ENCODE peak calls at places on chromosomes 2 and 18, in five cellular contexts. One of them, this sample, is unnamed.

GRCh38 chr18:46169464-46169941 is 65.3 kb downstream of the HAUS1 start:
- DNase-seq in activated naive CD4-positive, alpha-beta T cell: no peak
- DNase-seq in HT1080: peak
- DNase-seq in MCF 10A: peak
- DNase-seq in ACHN: peak
- DNase-seq in this sample: no peak

GRCh38 chr2:148981350-148981749 is 57.1 kb upstream of the LYPD6B start:
- DNase-seq in activated naive CD4-positive, alpha-beta T cell: no peak
- DNase-seq in MCF 10A: no peak
- DNase-seq in HT1080: peak
- DNase-seq in ACHN: no peak
- DNase-seq in this sample: no peak

GRCh38 chr2:234611209-234611608 is 114.3 kb upstream of the ARL4C start:
- DNase-seq in MCF 10A: peak
- DNase-seq in HT1080: no peak
- DNase-seq in activated naive CD4-positive, alpha-beta T cell: no peak
- DNase-seq in ACHN: peak
- DNase-seq in this sample: no peak

GRCh38 chr2:61636686-61637085 is 98.5 kb upstream of the XPO1 start:
- DNase-seq in HT1080: no peak
- DNase-seq in MCF 10A: no peak
- DNase-seq in activated naive CD4-positive, alpha-beta T cell: no peak
- DNase-seq in ACHN: no peak
- DNase-seq in this sample: no peak

GRCh38 chr2:145055651-145056050 is 535.7 kb upstream of the ZEB2 start:
- DNase-seq in activated naive CD4-positive, alpha-beta T cell: no peak
- DNase-seq in ACHN: no peak
- DNase-seq in HT1080: no peak
- DNase-seq in MCF 10A: no peak
- DNase-seq in this sample: no peak

GRCh38 chr2:146444085-146444484 is 1400.7 kb upstream of the ACVR2A start:
- DNase-seq in MCF 10A: no peak
- DNase-seq in HT1080: no peak
- DNase-seq in ACHN: no peak
- DNase-seq in activated naive CD4-positive, alpha-beta T cell: no peak
- DNase-seq in this sample: no peak

GRCh38 chr2:18883626-18884456 is 294.5 kb upstream of the NT5C1B start:
- DNase-seq in ACHN: peak
- DNase-seq in MCF 10A: peak
- DNase-seq in activated naive CD4-positive, alpha-beta T cell: no peak
- DNase-seq in HT1080: peak
- DNase-seq in this sample: no peak

GRCh38 chr2:112482309-112483046 is 522 bp downstream of the TTL start:
- DNase-seq in ACHN: peak
- DNase-seq in HT1080: peak
- DNase-seq in MCF 10A: peak
- DNase-seq in activated naive CD4-positive, alpha-beta T cell: peak
- DNase-seq in this sample: no peak

GRCh38 chr2:210199186-210199765 is 26.0 kb downstream of the ACADL start:
- DNase-seq in ACHN: peak
- DNase-seq in MCF 10A: peak
- DNase-seq in activated naive CD4-positive, alpha-beta T cell: no peak
- DNase-seq in HT1080: peak
- DNase-seq in this sample: no peak

GRCh38 chr2:101673920-101674319 is 23.6 kb upstream of the MAP4K4 start:
- DNase-seq in activated naive CD4-positive, alpha-beta T cell: no peak
- DNase-seq in MCF 10A: no peak
- DNase-seq in HT1080: no peak
- DNase-seq in ACHN: no peak
- DNase-seq in this sample: no peak

GRCh38 chr2:240781471-240782220 is 38.4 kb downstream of the KIF1A start:
- DNase-seq in ACHN: no peak
- DNase-seq in HT1080: no peak
- DNase-seq in MCF 10A: no peak
- DNase-seq in activated naive CD4-positive, alpha-beta T cell: no peak
- DNase-seq in this sample: no peak

GRCh38 chr2:85766214-85766613 is 12.4 kb downstream of the ATOH8 start:
- DNase-seq in MCF 10A: no peak
- DNase-seq in HT1080: no peak
- DNase-seq in ACHN: no peak
- DNase-seq in activated naive CD4-positive, alpha-beta T cell: no peak
- DNase-seq in this sample: no peak

GRCh38 chr2:39718483-39718882 is 52.8 kb downstream of the TMEM178A start:
- DNase-seq in activated naive CD4-positive, alpha-beta T cell: no peak
- DNase-seq in ACHN: no peak
- DNase-seq in MCF 10A: no peak
- DNase-seq in HT1080: no peak
- DNase-seq in this sample: no peak

GRCh38 chr2:25286025-25286400 is 55.7 kb downstream of the DNMT3A start:
- DNase-seq in HT1080: peak
- DNase-seq in MCF 10A: no peak
- DNase-seq in activated naive CD4-positive, alpha-beta T cell: peak
- DNase-seq in ACHN: no peak
- DNase-seq in this sample: no peak

GRCh38 chr2:46850742-46851141 is 64.9 kb downstream of the MCFD2 start:
- DNase-seq in activated naive CD4-positive, alpha-beta T cell: no peak
- DNase-seq in MCF 10A: peak
- DNase-seq in HT1080: peak
- DNase-seq in ACHN: peak
- DNase-seq in this sample: peak

GRCh38 chr2:47300609-47301276 is 102.2 kb upstream of the MSH2 start:
- DNase-seq in ACHN: no peak
- DNase-seq in HT1080: no peak
- DNase-seq in MCF 10A: no peak
- DNase-seq in activated naive CD4-positive, alpha-beta T cell: no peak
- DNase-seq in this sample: no peak

This sample was measured in thoracic aorta.